ENCODE peak calls at places on chromosomes 16 and 17, in seven cellular contexts. K is right cardiac atrium; B is prostate gland; W is astrocyte; P is esophagus squamous epithelium; X is CD4-positive, alpha-beta memory T cell; U is psoas muscle. N is an unnamed sample.

GRCh38 chr16:873243-873661 is 72.7 kb upstream of the GNG13 start:
- DNase-seq in K (no peak), B (no peak), W (no peak), P (no peak), X (no peak), U (peak; percentile 11), N (no peak)

GRCh38 chr17:4706121-4706520 is 2.2 kb upstream of the PELP1 start:
- DNase-seq in K (no peak), B (no peak), W (peak; percentile 39), P (no peak), X (no peak), U (no peak), N (no peak)

GRCh38 chr16:28063047-28063521 is 430 bp downstream of the GSG1L start:
- DNase-seq in K (no peak), B (no peak), W (peak; percentile 20), P (no peak), X (no peak), U (no peak), N (peak; percentile 45)

GRCh38 chr17:44216674-44217073 is 2.8 kb downstream of the UBTF start:
- DNase-seq in K (no peak), B (no peak), W (no peak), P (no peak), X (no peak), U (no peak), N (no peak)

GRCh38 chr16:81711609-81712329 is 67.3 kb upstream of the PLCG2 start:
- DNase-seq in K (no peak), B (no peak), W (peak; percentile 95), P (no peak), X (no peak), U (no peak), N (peak; percentile 90)

GRCh38 chr16:24046442-24046841 is 209.7 kb upstream of the CACNG3 start:
- DNase-seq in K (no peak), B (no peak), W (no peak), P (no peak), X (no peak), U (no peak), N (no peak)

GRCh38 chr17:78805301-78805700 is 23.2 kb upstream of the CYTH1 start:
- DNase-seq in K (no peak), B (no peak), W (no peak), P (no peak), X (peak; percentile 71), U (no peak), N (no peak)

GRCh38 chr17:50834786-50835562 is 412 bp upstream of the WFIKKN2 start:
- DNase-seq in K (no peak), B (no peak), W (peak; percentile 60), P (no peak), X (no peak), U (no peak), N (peak; percentile 60)

GRCh38 chr16:2675714-2676113 is 6.6 kb upstream of the KCTD5 start:
- DNase-seq in K (no peak), B (no peak), W (no peak), P (no peak), X (no peak), U (no peak), N (no peak)

GRCh38 chr16:49961087-49961486 is 63.9 kb upstream of the CNEP1R1 start:
- DNase-seq in K (no peak), B (peak; percentile 33), W (peak; percentile 16), P (no peak), X (no peak), U (no peak), N (peak; percentile 79)
- H3K4me1 ChIP-seq in K (peaks cover 1% of the 10 kb centered on the region), B (no peaks in the 10 kb centered on the region), W (no peaks in the 10 kb centered on the region), P (no peaks in the 10 kb centered on the region), X (no peaks in the 10 kb centered on the region), U (no peaks in the 10 kb centered on the region), N (peaks cover 23% of the 10 kb centered on the region)

GRCh38 chr17:64442550-64442971 is 6.4 kb upstream of the MILR1 start:
- DNase-seq in K (no peak), B (no peak), W (no peak), P (no peak), X (no peak), U (no peak), N (no peak)
- H3K4me3 ChIP-seq in K (no peak overlapping the region), B (no peak overlapping the region), W (no peak overlapping the region), P (no peak overlapping the region), X (no peak overlapping the region), U (no peak overlapping the region), N (no peak overlapping the region)

GRCh38 chr17:67362173-67362572 is 4.2 kb downstream of the PSMD12 start:
- DNase-seq in K (no peak), B (no peak), W (no peak), P (no peak), X (no peak), U (no peak), N (no peak)
- H3K4me1 ChIP-seq in K (peaks cover 5% of the 10 kb centered on the region), B (peaks cover 15% of the 10 kb centered on the region), W (peaks cover 13% of the 10 kb centered on the region), P (peaks cover 47% of the 10 kb centered on the region), X (peaks cover 84% of the 10 kb centered on the region), U (peaks cover 67% of the 10 kb centered on the region), N (peaks cover 44% of the 10 kb centered on the region)

GRCh38 chr17:19335951-19336631 is 26.4 kb downstream of the B9D1 start:
- DNase-seq in K (no peak), B (no peak), W (no peak), P (no peak), X (no peak), U (no peak), N (no peak)
- H3K4me3 ChIP-seq in K (no peak overlapping the region), B (no peak overlapping the region), W (no peak overlapping the region), P (no peak overlapping the region), X (no peak overlapping the region), U (no peak overlapping the region), N (no peak overlapping the region)

GRCh38 chr17:38454528-38454927 is 26.3 kb downstream of the ARHGAP23 start:
- DNase-seq in K (peak; percentile 93), B (peak; percentile 84), W (peak; percentile 67), P (peak; percentile 29), X (no peak), U (peak; percentile 91), N (peak; percentile 91)
- H3K4me1 ChIP-seq in K (peaks cover 25% of the 10 kb centered on the region), B (peaks cover 5% of the 10 kb centered on the region), W (peaks cover 67% of the 10 kb centered on the region), P (peaks cover 66% of the 10 kb centered on the region), X (no peaks in the 10 kb centered on the region), U (peaks cover 43% of the 10 kb centered on the region), N (peaks cover 17% of the 10 kb centered on the region)